ENCODE peak calls at places on chromosome 18, in eight cellular contexts. V, X, W, F, M, S, K and Q are unnamed samples.
A peak's percentile ranks its signal among the peaks of the same experiment; 100 is the strongest.

GRCh38 chr18:36411745-36412168 is 114.2 kb downstream of the FHOD3 start:
- DNase-seq in V (peak; percentile 19), X (peak; percentile 42), W (peak; percentile 90), F (no peak), M (no peak), S (no peak), K (no peak), Q (peak; percentile 83)

GRCh38 chr18:44601447-44601846 is 79.2 kb upstream of the SETBP1 start:
- DNase-seq in V (peak; percentile 41), X (peak; percentile 45), W (no peak), F (no peak), M (peak; percentile 86), S (no peak), K (no peak), Q (no peak)

GRCh38 chr18:24817150-24818068 is 357.0 kb downstream of the HRH4 start:
- DNase-seq in V (no peak), X (no peak), W (peak; percentile 30), F (no peak), M (no peak), S (no peak), K (no peak), Q (no peak)

GRCh38 chr18:45384137-45384998 is 230.9 kb upstream of the SLC14A2 start:
- DNase-seq in V (peak; percentile 35), X (peak; percentile 38), W (peak; percentile 93), F (peak; percentile 31), M (no peak), S (no peak), K (no peak), Q (peak; percentile 59)

GRCh38 chr18:4271952-4272351 is 183.2 kb downstream of the DLGAP1 start:
- DNase-seq in V (no peak), X (no peak), W (no peak), F (no peak), M (no peak), S (no peak), K (no peak), Q (no peak)

GRCh38 chr18:13217466-13217961 is 1.0 kb upstream of the LDLRAD4 start:
- DNase-seq in V (peak; percentile 3), X (peak; percentile 39), W (peak; percentile 67), F (peak; percentile 32), M (no peak), S (peak; percentile 85), K (peak; percentile 84), Q (peak; percentile 75)

GRCh38 chr18:32319084-32319483 is 129.2 kb downstream of the MEP1B start:
- DNase-seq in V (no peak), X (no peak), W (no peak), F (no peak), M (no peak), S (no peak), K (no peak), Q (no peak)

GRCh38 chr18:2847341-2848144 is 737 bp downstream of the EMILIN2 start:
- DNase-seq in V (no peak), X (no peak), W (peak; percentile 69), F (no peak), M (no peak), S (peak; percentile 86), K (no peak), Q (peak; percentile 31)

GRCh38 chr18:44130365-44130942 is 550.2 kb upstream of the SETBP1 start:
- DNase-seq in V (peak; percentile 3), X (peak; percentile 14), W (peak; percentile 81), F (no peak), M (no peak), S (no peak), K (no peak), Q (peak; percentile 17)

GRCh38 chr18:50928551-50928950 is 39.3 kb upstream of the ELAC1 start:
- DNase-seq in V (peak; percentile 37), X (no peak), W (no peak), F (no peak), M (no peak), S (no peak), K (no peak), Q (no peak)

GRCh38 chr18:22277758-22278157 is 108.4 kb downstream of the GATA6 start:
- DNase-seq in V (peak; percentile 47), X (no peak), W (no peak), F (no peak), M (no peak), S (no peak), K (no peak), Q (no peak)

GRCh38 chr18:12599966-12600365 is 57.9 kb downstream of the SPIRE1 start:
- DNase-seq in V (peak; percentile 28), X (no peak), W (no peak), F (no peak), M (no peak), S (no peak), K (no peak), Q (no peak)

GRCh38 chr18:22466608-22467390 is 49.1 kb upstream of the CTAGE1 start:
- DNase-seq in V (peak; percentile 89), X (peak; percentile 93), W (no peak), F (no peak), M (peak; percentile 28), S (no peak), K (no peak), Q (no peak)

GRCh38 chr18:35191252-35192025 is 49.4 kb upstream of the ZNF397 start:
- DNase-seq in V (no peak), X (no peak), W (peak; percentile 21), F (no peak), M (no peak), S (no peak), K (no peak), Q (no peak)

GRCh38 chr18:3029215-3029972 is 16.4 kb upstream of the LPIN2 start:
- DNase-seq in V (peak; percentile 67), X (no peak), W (no peak), F (no peak), M (no peak), S (no peak), K (no peak), Q (no peak)

GRCh38 chr18:80245781-80246655 is 1.3 kb downstream of the PARD6G start:
- DNase-seq in V (no peak), X (no peak), W (peak; percentile 77), F (peak; percentile 63), M (no peak), S (no peak), K (peak; percentile 69), Q (peak; percentile 89)
- H3K4me3 ChIP-seq in V (peak overlapping the region; percentile 99), X (peak overlapping the region; percentile 88), W (peak overlapping the region; percentile 89), F (peak overlapping the region; percentile 16), M (peak overlapping the region; percentile 79), S (peak overlapping the region; percentile 85), K (peak overlapping the region; percentile 87), Q (peak overlapping the region; percentile 93)

GRCh38 chr18:48930926-48931325 is 19.8 kb downstream of the SMAD7 start:
- DNase-seq in V (no peak), X (no peak), W (no peak), F (no peak), M (no peak), S (no peak), K (no peak), Q (no peak)

GRCh38 chr18:48929212-48929612 is 21.6 kb downstream of the SMAD7 start:
- DNase-seq in V (peak; percentile 33), X (no peak), W (no peak), F (no peak), M (no peak), S (no peak), K (no peak), Q (no peak)

GRCh38 chr18:48931680-48932461 is 18.9 kb downstream of the SMAD7 start:
- DNase-seq in V (no peak), X (no peak), W (no peak), F (no peak), M (no peak), S (no peak), K (no peak), Q (no peak)

GRCh38 chr18:48928787-48929186 is 22.0 kb downstream of the SMAD7 start:
- DNase-seq in V (peak; percentile 42), X (no peak), W (no peak), F (no peak), M (no peak), S (peak; percentile 96), K (no peak), Q (no peak)

GRCh38 chr18:48929951-48930713 is 20.6 kb downstream of the SMAD7 start:
- DNase-seq in V (peak; percentile 81), X (peak; percentile 92), W (peak; percentile 62), F (no peak), M (no peak), S (no peak), K (peak; percentile 87), Q (no peak)
- H3K4me3 ChIP-seq in V (no peak overlapping the region), X (peak overlapping the region; percentile 27), W (peak overlapping the region; percentile 42), F (no peak overlapping the region), M (no peak overlapping the region), S (no peak overlapping the region), K (peak overlapping the region; percentile 57), Q (no peak overlapping the region)

GRCh38 chr18:73352546-73352945 is 484.8 kb upstream of the NETO1 start:
- DNase-seq in V (peak; percentile 2), X (no peak), W (no peak), F (no peak), M (peak; percentile 76), S (no peak), K (no peak), Q (no peak)

DNA sequence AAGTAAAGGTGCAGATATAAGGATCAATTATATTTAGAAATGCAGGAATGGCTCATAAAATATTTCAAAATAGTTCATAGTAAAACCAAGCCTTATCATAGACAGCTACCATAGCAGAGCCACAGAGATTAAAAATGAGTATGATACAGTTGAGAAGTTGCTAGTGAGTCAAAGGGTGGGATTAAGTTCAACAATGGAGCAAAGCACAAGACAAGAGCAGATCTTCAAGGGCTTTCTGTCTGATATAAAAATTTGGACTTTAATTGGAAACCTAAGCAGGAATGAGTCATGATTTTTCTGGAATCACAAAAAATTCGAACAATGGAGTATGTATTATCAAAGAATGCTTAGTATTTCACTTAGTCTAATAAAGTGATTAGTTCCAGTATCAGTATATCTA is 487.3 kb upstream of the NETO1 start:
- DNase-seq in V (peak; percentile 15), X (no peak), W (no peak), F (no peak), M (no peak), S (no peak), K (no peak), Q (no peak)
- H3K4me3 ChIP-seq in V (no peak overlapping the region), X (no peak overlapping the region), W (no peak overlapping the region), F (no peak overlapping the region), M (no peak overlapping the region), S (no peak overlapping the region), K (no peak overlapping the region), Q (no peak overlapping the region)

GRCh38 chr18:63155169-63155852 is 164.3 kb downstream of the BCL2 start:
- DNase-seq in V (no peak), X (peak; percentile 46), W (peak; percentile 92), F (peak; percentile 63), M (no peak), S (peak; percentile 91), K (no peak), Q (peak; percentile 87)
- H3K4me3 ChIP-seq in V (no peak overlapping the region), X (peak overlapping the region; percentile 38), W (no peak overlapping the region), F (no peak overlapping the region), M (no peak overlapping the region), S (peak overlapping the region; percentile 64), K (peak overlapping the region; percentile 53), Q (no peak overlapping the region)

GRCh38 chr18:78978336-78979057 is 1.1 kb upstream of the SALL3 start:
- DNase-seq in V (no peak), X (no peak), W (peak; percentile 60), F (no peak), M (no peak), S (no peak), K (no peak), Q (no peak)
- H3K4me3 ChIP-seq in V (no peak overlapping the region), X (no peak overlapping the region), W (peak overlapping the region; percentile 53), F (no peak overlapping the region), M (no peak overlapping the region), S (peak overlapping the region; percentile 57), K (peak overlapping the region; percentile 49), Q (peak overlapping the region; percentile 63)